ENCODE peak calls at places on chromosomes 7 and 10, in four cellular contexts. A, N, M and P are unnamed samples.
A peak's percentile ranks its signal among the peaks of the same experiment; 100 is the strongest.

GRCh38 chr10:114220281-114220680 is 18.8 kb upstream of the VWA2 start:
- DNase-seq in N (no peak), M (no peak), A (no peak), P (no peak)

GRCh38 chr7:8274589-8274988 is 12.6 kb upstream of the ICA1 start:
- DNase-seq in A (no peak), N (no peak), M (no peak), P (no peak)

GRCh38 chr10:32207544-32207943 is 139.4 kb downstream of the EPC1 start:
- DNase-seq in M (no peak), A (peak; percentile 34), N (peak; percentile 51), P (peak; percentile 63)

GRCh38 chr10:128016423-128017060 is 109.6 kb downstream of the PTPRE start:
- DNase-seq in N (no peak), M (no peak), A (no peak), P (no peak)

GRCh38 chr10:30821994-30822692 is 192.6 kb upstream of the LYZL2 start:
- DNase-seq in A (no peak), N (no peak), M (no peak), P (no peak)

GRCh38 chr7:106767498-106768323 is 97.4 kb upstream of the PIK3CG start:
- DNase-seq in M (peak; percentile 40), A (no peak), N (no peak), P (peak; percentile 18)

GRCh38 chr10:120423350-120424197 is 33.5 kb upstream of the PLPP4 start:
- DNase-seq in A (no peak), M (no peak), N (peak; percentile 14), P (peak; percentile 61)

GRCh38 chr7:157719705-157720655 is 383.2 kb downstream of the DNAJB6 start:
- DNase-seq in A (peak; percentile 6), M (no peak), N (no peak), P (no peak)

GRCh38 chr7:18151419-18151818 is 123.8 kb upstream of the PRPS1L1 start:
- DNase-seq in N (no peak), M (no peak), A (no peak), P (no peak)

GRCh38 chr7:33563010-33563409 is 342.3 kb upstream of the BMPER start:
- DNase-seq in N (no peak), M (no peak), A (no peak), P (no peak)

GRCh38 chr7:26857534-26858228 is 6.7 kb downstream of the SKAP2 start:
- DNase-seq in A (peak; percentile 24), N (no peak), M (no peak), P (peak; percentile 8)

GRCh38 chr10:6621536-6621935 is 41.5 kb upstream of the PRKCQ start:
- DNase-seq in N (no peak), M (no peak), A (no peak), P (no peak)

GRCh38 chr7:80347173-80347572 is 164.7 kb downstream of the GNAT3 start:
- DNase-seq in N (no peak), M (no peak), A (no peak), P (no peak)

GRCh38 chr7:158973440-158973839 is 117.1 kb downstream of the DYNC2I1 start:
- DNase-seq in N (no peak), A (no peak), M (no peak), P (peak; percentile 60)

GRCh38 chr7:101634196-101634717 is 5.2 kb upstream of the MYL10 start:
- DNase-seq in A (no peak), M (no peak), N (no peak), P (no peak)

GRCh38 chr10:21368728-21369425 is 156.6 kb downstream of the SKIDA1 start:
- DNase-seq in N (no peak), M (no peak), A (no peak), P (no peak)

GRCh38 chr10:63819753-63820347 is 298.6 kb downstream of the REEP3 start:
- DNase-seq in N (peak; percentile 7), M (peak; percentile 4), A (peak; percentile 78), P (peak; percentile 18)

GRCh38 chr10:36094091-36094490 is 452.0 kb upstream of the FZD8 start:
- DNase-seq in N (no peak), A (no peak), M (no peak), P (no peak)

GRCh38 chr10:4812952-4813351 is 13.1 kb upstream of the AKR1E2 start:
- DNase-seq in M (no peak), N (no peak), A (no peak), P (no peak)

GRCh38 chr7:135420786-135421185 is 89.1 kb downstream of the CNOT4 start:
- DNase-seq in M (no peak), A (no peak), N (no peak), P (no peak)

GRCh38 chr7:129210256-129210988 is 14.4 kb upstream of the AHCYL2 start:
- DNase-seq in A (peak; percentile 86), N (peak; percentile 68), M (no peak), P (peak; percentile 89)

GRCh38 chr10:78871796-78872195 is 197.0 kb upstream of the ZMIZ1 start:
- DNase-seq in A (no peak), M (no peak), N (no peak), P (no peak)

GRCh38 chr7:34672430-34672829 is 14.4 kb downstream of the NPSR1 start:
- DNase-seq in A (no peak), N (no peak), M (no peak), P (no peak)

GRCh38 chr10:28171468-28172235 is 131.2 kb downstream of the MPP7 start:
- DNase-seq in A (no peak), N (no peak), M (no peak), P (no peak)

GRCh38 chr7:42194218-42194617 is 42.8 kb downstream of the GLI3 start:
- DNase-seq in N (no peak), A (no peak), M (no peak), P (no peak)

GRCh38 chr7:5393748-5394147 is 29.9 kb downstream of the TNRC18 start:
- DNase-seq in A (no peak), N (no peak), M (no peak), P (no peak)

GRCh38 chr7:150335101-150335773 is 6.2 kb downstream of the RARRES2 start:
- DNase-seq in M (no peak), A (no peak), N (no peak), P (no peak)

GRCh38 chr10:110620108-110620719 is 23.9 kb upstream of the RBM20 start:
- DNase-seq in A (no peak), M (no peak), N (no peak), P (no peak)

GRCh38 chr10:118669020-118669766 is 73.7 kb upstream of the PRLHR start:
- DNase-seq in A (peak; percentile 38), N (peak; percentile 14), M (no peak), P (no peak)

GRCh38 chr7:148336411-148336810 is 254.2 kb upstream of the C7orf33 start:
- DNase-seq in M (no peak), A (no peak), N (no peak), P (no peak)

GRCh38 chr10:122159159-122159970 is 111.7 kb upstream of the BTBD16 start:
- DNase-seq in M (no peak), N (no peak), A (no peak), P (no peak)

GRCh38 chr7:114100810-114101209 is 182.0 kb upstream of the PPP1R3A start:
- DNase-seq in A (no peak), M (no peak), N (no peak), P (no peak)

GRCh38 chr7:114102131-114102530 is 183.3 kb upstream of the PPP1R3A start:
- DNase-seq in M (no peak), N (no peak), A (no peak), P (no peak)

GRCh38 chr7:114095885-114096284 is 177.1 kb upstream of the PPP1R3A start:
- DNase-seq in A (no peak), M (no peak), N (no peak), P (no peak)

GRCh38 chr7:114102996-114103395 is 184.2 kb upstream of the PPP1R3A start:
- DNase-seq in A (no peak), M (no peak), N (no peak), P (no peak)

DNA sequence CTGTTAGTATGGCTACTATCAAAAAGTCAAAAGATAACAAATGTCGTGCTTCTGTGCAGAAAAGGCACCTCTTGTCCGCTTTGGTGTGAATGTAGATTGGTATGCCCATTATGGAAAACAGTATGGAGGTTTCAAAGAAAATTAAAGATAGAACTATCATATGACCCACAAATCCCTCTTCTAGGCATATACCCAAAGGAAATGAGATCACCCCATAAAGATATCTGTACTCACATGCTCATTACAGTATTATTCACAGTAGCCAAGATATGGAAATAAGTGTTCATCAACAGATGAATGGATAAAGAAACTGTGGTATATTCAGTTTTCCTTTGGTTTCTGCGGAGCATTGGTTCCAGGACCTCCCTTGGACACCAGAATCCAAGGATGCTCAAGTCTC is 180.5 kb upstream of the PPP1R3A start:
- DNase-seq in M (no peak), A (no peak), N (no peak), P (no peak)
- TF ChIP-seq CTCF in M (no peak), A (no peak), N (no peak), P (no peak)

GRCh38 chr10:102384053-102384452 is 11.5 kb upstream of the NFKB2 start:
- DNase-seq in A (no peak), N (no peak), M (no peak), P (no peak)
- TF ChIP-seq CTCF in A (no peak), N (no peak), M (peak; percentile 52), P (no peak)

GRCh38 chr7:116671681-116672595 is at the start of gene MET:
- DNase-seq in N (peak; percentile 25), A (peak; percentile 85), M (peak; percentile 24), P (peak; percentile 81)
- TF ChIP-seq CTCF in N (no peak), A (peak; percentile 37), M (peak; percentile 56), P (peak; percentile 25)

GRCh38 chr7:30173058-30173897 is 38.5 kb downstream of the MTURN start:
- DNase-seq in M (no peak), A (peak; percentile 86), N (no peak), P (no peak)
- TF ChIP-seq CTCF in M (no peak), A (no peak), N (no peak), P (no peak)